ENCODE peak calls at places on chromosomes 16 and 17, in four cellular contexts. One of them, this sample, is unnamed.

GRCh38 chr17:77424585-77425344 is 284.0 kb downstream of the SEC14L1 start:
- DNase-seq in mesothelial cell of epicardium: peak; percentile 71
- DNase-seq in GM13976: no peak
- DNase-seq in GM10248: no peak
- DNase-seq in this sample: no peak

GRCh38 chr16:9012848-9013507 is 49.3 kb upstream of the USP7 start:
- DNase-seq in GM13976: no peak
- DNase-seq in mesothelial cell of epicardium: no peak
- DNase-seq in GM10248: peak; percentile 23
- DNase-seq in this sample: no peak

GRCh38 chr16:4212207-4212933 is 29.5 kb downstream of the SRL start:
- DNase-seq in GM10248: no peak
- DNase-seq in GM13976: no peak
- DNase-seq in mesothelial cell of epicardium: no peak
- DNase-seq in this sample: no peak

GRCh38 chr17:76264425-76264754 is 758 bp upstream of the UBALD2 start:
- DNase-seq in mesothelial cell of epicardium: no peak
- DNase-seq in GM10248: no peak
- DNase-seq in GM13976: no peak
- DNase-seq in this sample: no peak

GRCh38 chr16:22898874-22899348 is 84.9 kb downstream of the HS3ST2 start:
- DNase-seq in mesothelial cell of epicardium: peak; percentile 56
- DNase-seq in GM10248: peak; percentile 28
- DNase-seq in GM13976: peak; percentile 22
- DNase-seq in this sample: no peak

GRCh38 chr17:15377200-15377599 is 35.8 kb upstream of the TEKT3 start:
- DNase-seq in mesothelial cell of epicardium: no peak
- DNase-seq in GM10248: no peak
- DNase-seq in GM13976: no peak
- DNase-seq in this sample: no peak

GRCh38 chr17:66964930-66965800 is 658 bp downstream of the CACNG4 start:
- DNase-seq in GM13976: peak; percentile 81
- DNase-seq in mesothelial cell of epicardium: no peak
- DNase-seq in GM10248: peak; percentile 64
- DNase-seq in this sample: no peak

GRCh38 chr17:35808962-35809854 is at the start of gene TAF15:
- DNase-seq in GM10248: peak; percentile 96
- DNase-seq in mesothelial cell of epicardium: peak; percentile 93
- DNase-seq in GM13976: peak; percentile 95
- DNase-seq in this sample: peak; percentile 91

GRCh38 chr17:66687570-66688284 is 147.2 kb upstream of the CACNG5 start:
- DNase-seq in mesothelial cell of epicardium: no peak
- DNase-seq in GM13976: no peak
- DNase-seq in GM10248: no peak
- DNase-seq in this sample: no peak

GRCh38 chr17:37087683-37088082 is 138.9 kb downstream of the AATF start:
- DNase-seq in mesothelial cell of epicardium: no peak
- DNase-seq in GM13976: no peak
- DNase-seq in GM10248: no peak
- DNase-seq in this sample: no peak

GRCh38 chr16:89506791-89507191 is 1.4 kb upstream of the SPG7 start:
- DNase-seq in GM13976: no peak
- DNase-seq in GM10248: no peak
- DNase-seq in mesothelial cell of epicardium: no peak
- DNase-seq in this sample: no peak

GRCh38 chr16:10728035-10728462 is 15.6 kb upstream of the NUBP1 start:
- DNase-seq in GM13976: no peak
- DNase-seq in GM10248: no peak
- DNase-seq in mesothelial cell of epicardium: no peak
- DNase-seq in this sample: no peak

GRCh38 chr16:62661435-62661834 is 625.2 kb upstream of the CDH8 start:
- DNase-seq in GM10248: no peak
- DNase-seq in GM13976: no peak
- DNase-seq in mesothelial cell of epicardium: no peak
- DNase-seq in this sample: no peak

GRCh38 chr16:63617990-63618763 is 1503.7 kb downstream of the CDH11 start:
- DNase-seq in mesothelial cell of epicardium: no peak
- DNase-seq in GM13976: no peak
- DNase-seq in GM10248: no peak
- DNase-seq in this sample: no peak

GRCh38 chr16:2422123-2422867 is 7.0 kb upstream of the CCNF start:
- DNase-seq in GM13976: no peak
- DNase-seq in GM10248: peak; percentile 10
- DNase-seq in mesothelial cell of epicardium: no peak
- DNase-seq in this sample: no peak

DNA sequence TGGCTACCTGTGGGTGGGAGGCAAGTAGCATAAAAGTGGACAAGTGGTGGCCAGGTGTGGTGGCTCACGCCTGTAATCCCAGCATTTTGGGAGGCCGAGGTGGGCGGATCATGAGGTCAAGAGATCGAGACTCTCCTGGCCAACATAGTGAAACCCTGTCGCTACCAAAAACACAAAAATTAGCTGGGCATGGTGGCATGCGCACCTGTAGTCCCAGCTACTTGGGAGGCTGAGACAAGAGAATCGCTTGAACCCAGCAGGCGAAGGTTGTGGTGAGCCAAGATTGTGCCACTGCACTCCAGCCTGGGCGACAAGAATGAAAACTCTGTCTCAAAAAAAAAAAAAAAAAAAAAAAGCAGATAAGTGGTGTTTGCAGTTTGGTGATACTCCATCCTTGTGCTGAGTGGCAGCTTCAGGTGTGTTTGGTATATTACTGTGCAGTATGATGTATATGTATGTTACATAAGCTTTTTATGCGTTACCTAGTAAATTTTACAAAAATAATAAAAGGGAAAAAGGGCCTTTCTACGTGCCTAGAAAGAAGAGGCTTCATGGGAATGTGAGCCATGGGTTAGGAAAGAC is 856 bp downstream of the ICAM2 start:
- DNase-seq in GM13976: no peak
- DNase-seq in mesothelial cell of epicardium: no peak
- DNase-seq in GM10248: peak; percentile 14
- DNase-seq in this sample: no peak
- TF ChIP-seq CTCF in GM13976: no peak
- TF ChIP-seq CTCF in mesothelial cell of epicardium: no peak
- TF ChIP-seq CTCF in GM10248: no peak
- TF ChIP-seq CTCF in this sample: no peak

GRCh38 chr17:4006745-4007211 is 42.5 kb upstream of the ATP2A3 start:
- DNase-seq in GM10248: no peak
- DNase-seq in mesothelial cell of epicardium: no peak
- DNase-seq in GM13976: no peak
- DNase-seq in this sample: no peak
- TF ChIP-seq CTCF in GM10248: no peak
- TF ChIP-seq CTCF in mesothelial cell of epicardium: no peak
- TF ChIP-seq CTCF in GM13976: no peak
- TF ChIP-seq CTCF in this sample: no peak

GRCh38 chr16:740764-741505 is at the start of gene CIAO3:
- DNase-seq in mesothelial cell of epicardium: peak; percentile 94
- DNase-seq in GM13976: peak; percentile 97
- DNase-seq in GM10248: peak; percentile 95
- DNase-seq in this sample: peak; percentile 98
- TF ChIP-seq CTCF in mesothelial cell of epicardium: peak; percentile 93
- TF ChIP-seq CTCF in GM13976: peak; percentile 98
- TF ChIP-seq CTCF in GM10248: peak; percentile 96
- TF ChIP-seq CTCF in this sample: peak; percentile 54

DNA sequence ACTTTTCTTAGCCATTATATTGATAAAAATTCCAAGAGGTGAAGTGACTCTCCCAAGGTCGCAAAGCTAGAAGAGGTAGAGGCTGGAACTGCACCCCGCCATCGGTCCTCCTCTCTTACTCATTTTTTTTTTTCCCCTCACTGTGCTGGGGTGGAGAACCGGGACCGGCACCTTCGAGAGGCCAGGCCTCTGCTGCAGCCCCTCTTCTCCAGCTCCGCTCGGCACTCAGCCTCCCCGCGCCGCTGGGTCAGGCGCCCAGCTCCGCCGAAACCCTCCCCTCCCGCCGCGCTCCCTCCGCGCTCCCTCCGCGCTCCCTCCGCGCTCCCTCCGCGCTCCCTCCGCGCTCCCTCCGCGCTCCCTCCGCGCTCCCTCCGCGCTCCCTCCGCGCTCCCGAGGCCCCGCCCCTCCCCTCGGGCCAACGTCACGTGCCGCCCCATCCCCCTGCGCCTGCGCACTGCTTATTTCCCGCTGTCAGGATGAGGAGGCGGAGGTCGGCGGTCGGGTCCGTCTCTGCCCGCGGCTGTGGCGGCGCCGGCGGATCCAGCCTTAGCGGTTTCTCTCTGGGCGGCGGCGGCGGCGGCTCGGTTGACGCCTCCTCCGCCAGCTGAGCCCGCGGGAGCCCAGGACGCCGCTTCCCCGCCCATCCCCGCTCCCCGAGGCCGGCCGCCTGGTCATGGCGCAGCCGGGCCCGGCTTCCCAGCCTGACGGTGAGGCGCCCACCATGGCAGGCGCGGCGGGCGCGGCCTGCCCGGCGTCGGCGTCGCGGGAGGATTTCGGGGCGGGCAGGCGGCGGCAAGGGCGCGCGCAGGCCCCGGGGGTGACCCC is at the start of gene RABEP1:
- DNase-seq in GM10248: peak; percentile 96
- DNase-seq in mesothelial cell of epicardium: peak; percentile 94
- DNase-seq in GM13976: peak; percentile 97
- DNase-seq in this sample: peak; percentile 90
- TF ChIP-seq CTCF in GM10248: no peak
- TF ChIP-seq CTCF in mesothelial cell of epicardium: peak; percentile 29
- TF ChIP-seq CTCF in GM13976: no peak
- TF ChIP-seq CTCF in this sample: no peak

DNA sequence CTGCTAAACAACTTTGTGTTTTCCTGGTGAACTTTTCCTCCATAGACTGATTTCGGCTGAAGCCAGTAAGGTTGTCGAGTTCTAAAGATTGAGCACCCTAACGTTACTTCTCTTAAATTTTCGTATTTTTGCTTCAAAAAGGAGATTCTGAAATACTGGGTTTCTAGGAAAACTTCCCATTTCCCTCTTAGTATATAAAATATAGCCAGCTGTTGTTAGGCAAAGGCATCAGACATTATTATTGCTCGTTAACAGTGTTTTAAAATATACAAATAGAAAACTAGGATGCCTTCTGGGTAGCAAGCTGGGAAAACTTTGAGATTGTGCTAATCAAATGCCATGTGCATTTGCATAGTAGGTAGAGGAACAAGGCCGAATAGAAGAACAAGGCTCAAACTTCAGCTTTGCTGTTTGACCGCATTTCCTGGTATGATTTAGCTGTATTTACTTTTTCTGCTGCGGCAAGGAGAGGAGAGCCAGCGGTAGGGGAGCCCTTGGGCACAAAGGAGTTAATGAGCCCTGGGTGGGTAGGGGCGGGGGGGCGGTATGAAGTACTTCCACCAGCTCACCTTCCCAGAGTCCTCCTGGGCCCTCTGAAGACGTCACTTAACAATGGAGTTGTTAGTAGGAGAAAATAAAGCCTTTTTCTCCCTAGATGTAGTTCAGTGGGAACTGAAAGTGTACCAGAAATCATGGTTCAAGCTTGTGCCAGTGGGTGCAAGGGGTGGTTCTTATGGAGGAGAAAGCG is 151.9 kb downstream of the MSI2 start:
- DNase-seq in mesothelial cell of epicardium: no peak
- DNase-seq in GM10248: peak; percentile 48
- DNase-seq in GM13976: peak; percentile 47
- DNase-seq in this sample: no peak
- TF ChIP-seq CTCF in mesothelial cell of epicardium: no peak
- TF ChIP-seq CTCF in GM10248: no peak
- TF ChIP-seq CTCF in GM13976: no peak
- TF ChIP-seq CTCF in this sample: no peak

GRCh38 chr16:81450783-81451491 is 6.3 kb downstream of the CMIP start:
- DNase-seq in GM13976: no peak
- DNase-seq in GM10248: no peak
- DNase-seq in mesothelial cell of epicardium: no peak
- DNase-seq in this sample: no peak
- TF ChIP-seq CTCF in GM13976: no peak
- TF ChIP-seq CTCF in GM10248: no peak
- TF ChIP-seq CTCF in mesothelial cell of epicardium: no peak
- TF ChIP-seq CTCF in this sample: no peak

GRCh38 chr17:46008591-46008990 is 9.5 kb downstream of the STH start:
- DNase-seq in mesothelial cell of epicardium: no peak
- DNase-seq in GM10248: no peak
- DNase-seq in GM13976: no peak
- DNase-seq in this sample: no peak

GRCh38 chr17:46009681-46010596 is 10.9 kb downstream of the STH start:
- DNase-seq in mesothelial cell of epicardium: no peak
- DNase-seq in GM13976: no peak
- DNase-seq in GM10248: no peak
- DNase-seq in this sample: no peak

GRCh38 chr17:46012506-46013079 is 13.5 kb downstream of the STH start:
- DNase-seq in mesothelial cell of epicardium: no peak
- DNase-seq in GM10248: no peak
- DNase-seq in GM13976: no peak
- DNase-seq in this sample: no peak

GRCh38 chr17:46011711-46012505 is 12.9 kb downstream of the STH start:
- DNase-seq in GM10248: no peak
- DNase-seq in mesothelial cell of epicardium: no peak
- DNase-seq in GM13976: no peak
- DNase-seq in this sample: no peak

DNA sequence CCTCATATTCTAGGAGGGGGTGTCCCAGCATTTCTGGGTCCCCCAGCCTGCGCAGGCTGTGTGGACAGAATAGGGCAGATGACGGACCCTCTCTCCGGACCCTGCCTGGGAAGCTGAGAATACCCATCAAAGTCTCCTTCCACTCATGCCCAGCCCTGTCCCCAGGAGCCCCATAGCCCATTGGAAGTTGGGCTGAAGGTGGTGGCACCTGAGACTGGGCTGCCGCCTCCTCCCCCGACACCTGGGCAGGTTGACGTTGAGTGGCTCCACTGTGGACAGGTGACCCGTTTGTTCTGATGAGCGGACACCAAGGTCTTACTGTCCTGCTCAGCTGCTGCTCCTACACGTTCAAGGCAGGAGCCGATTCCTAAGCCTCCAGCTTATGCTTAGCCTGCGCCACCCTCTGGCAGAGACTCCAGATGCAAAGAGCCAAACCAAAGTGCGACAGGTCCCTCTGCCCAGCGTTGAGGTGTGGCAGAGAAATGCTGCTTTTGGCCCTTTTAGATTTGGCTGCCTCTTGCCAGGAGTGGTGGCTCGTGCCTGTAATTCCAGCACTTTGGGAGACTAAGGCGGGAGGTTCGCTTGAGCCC is 11.6 kb downstream of the STH start:
- DNase-seq in mesothelial cell of epicardium: no peak
- DNase-seq in GM10248: no peak
- DNase-seq in GM13976: no peak
- DNase-seq in this sample: no peak
- TF ChIP-seq CTCF in mesothelial cell of epicardium: no peak
- TF ChIP-seq CTCF in GM10248: no peak
- TF ChIP-seq CTCF in GM13976: no peak
- TF ChIP-seq CTCF in this sample: no peak

This sample was measured in activated B cell treated with CpG ODN at 0.5 μM for 24 hours.